ENCODE peak calls at places on chromosomes 16 and 17, in eight cellular contexts. One of them, this sample, is unnamed.
A peak's percentile ranks its signal among the peaks of the same experiment; 100 is the strongest.

GRCh38 chr16:58814348-58814801 is 80.3 kb upstream of the GOT2 start:
- DNase-seq in fibroblast of the aortic adventitia: peak; percentile 54
- DNase-seq in HepG2: peak; percentile 16
- DNase-seq in body of pancreas: peak; percentile 52
- DNase-seq in tibial artery: peak; percentile 24
- DNase-seq in HFF-Myc: peak; percentile 3
- DNase-seq in psoas muscle: no peak
- DNase-seq in HL-60: peak; percentile 10
- DNase-seq in this sample: peak; percentile 4

GRCh38 chr16:62298567-62298966 is 262.3 kb upstream of the CDH8 start:
- DNase-seq in fibroblast of the aortic adventitia: no peak
- DNase-seq in HepG2: no peak
- DNase-seq in body of pancreas: no peak
- DNase-seq in tibial artery: no peak
- DNase-seq in HFF-Myc: no peak
- DNase-seq in psoas muscle: no peak
- DNase-seq in HL-60: no peak
- DNase-seq in this sample: no peak

GRCh38 chr17:6780886-6781285 is 4.9 kb downstream of the FBXO39 start:
- DNase-seq in fibroblast of the aortic adventitia: no peak
- DNase-seq in HepG2: no peak
- DNase-seq in body of pancreas: no peak
- DNase-seq in tibial artery: no peak
- DNase-seq in HFF-Myc: no peak
- DNase-seq in psoas muscle: no peak
- DNase-seq in HL-60: no peak
- DNase-seq in this sample: no peak

GRCh38 chr16:50521246-50521900 is 26.8 kb upstream of the NKD1 start:
- DNase-seq in fibroblast of the aortic adventitia: no peak
- DNase-seq in HepG2: no peak
- DNase-seq in body of pancreas: no peak
- DNase-seq in tibial artery: no peak
- DNase-seq in HFF-Myc: no peak
- DNase-seq in psoas muscle: no peak
- DNase-seq in HL-60: no peak
- DNase-seq in this sample: no peak

GRCh38 chr17:40956401-40957254 is 10.1 kb downstream of the KRT39 start:
- DNase-seq in fibroblast of the aortic adventitia: peak; percentile 83
- DNase-seq in HepG2: peak; percentile 100
- DNase-seq in body of pancreas: no peak
- DNase-seq in tibial artery: no peak
- DNase-seq in HFF-Myc: peak; percentile 82
- DNase-seq in psoas muscle: no peak
- DNase-seq in HL-60: no peak
- DNase-seq in this sample: peak; percentile 93

GRCh38 chr16:964696-965395 is 5.9 kb downstream of the LMF1 start:
- DNase-seq in fibroblast of the aortic adventitia: no peak
- DNase-seq in HepG2: no peak
- DNase-seq in body of pancreas: no peak
- DNase-seq in tibial artery: no peak
- DNase-seq in HFF-Myc: no peak
- DNase-seq in psoas muscle: no peak
- DNase-seq in HL-60: no peak
- DNase-seq in this sample: peak; percentile 39

GRCh38 chr17:39755550-39756375 is 18.0 kb downstream of the GRB7 start:
- DNase-seq in fibroblast of the aortic adventitia: no peak
- DNase-seq in HepG2: peak; percentile 23
- DNase-seq in body of pancreas: no peak
- DNase-seq in tibial artery: no peak
- DNase-seq in HFF-Myc: no peak
- DNase-seq in psoas muscle: no peak
- DNase-seq in HL-60: no peak
- DNase-seq in this sample: no peak

GRCh38 chr16:22373662-22374310 is 633 bp downstream of the CDR2 start:
- DNase-seq in fibroblast of the aortic adventitia: peak; percentile 35
- DNase-seq in HepG2: no peak
- DNase-seq in body of pancreas: peak; percentile 66
- DNase-seq in tibial artery: peak; percentile 38
- DNase-seq in HFF-Myc: no peak
- DNase-seq in psoas muscle: peak; percentile 73
- DNase-seq in HL-60: no peak
- DNase-seq in this sample: no peak

GRCh38 chr16:29898786-29899515 is 399 bp downstream of the SEZ6L2 start:
- DNase-seq in fibroblast of the aortic adventitia: no peak
- DNase-seq in HepG2: no peak
- DNase-seq in body of pancreas: no peak
- DNase-seq in tibial artery: no peak
- DNase-seq in HFF-Myc: no peak
- DNase-seq in psoas muscle: peak; percentile 9
- DNase-seq in HL-60: no peak
- DNase-seq in this sample: no peak

GRCh38 chr17:33732116-33732515 is 439.0 kb upstream of the ASIC2 start:
- DNase-seq in fibroblast of the aortic adventitia: no peak
- DNase-seq in HepG2: peak; percentile 3
- DNase-seq in body of pancreas: no peak
- DNase-seq in tibial artery: no peak
- DNase-seq in HFF-Myc: no peak
- DNase-seq in psoas muscle: no peak
- DNase-seq in HL-60: no peak
- DNase-seq in this sample: no peak

GRCh38 chr16:49786926-49787557 is 68.9 kb downstream of the ZNF423 start:
- DNase-seq in fibroblast of the aortic adventitia: no peak
- DNase-seq in HepG2: no peak
- DNase-seq in body of pancreas: no peak
- DNase-seq in tibial artery: no peak
- DNase-seq in HFF-Myc: no peak
- DNase-seq in psoas muscle: no peak
- DNase-seq in HL-60: no peak
- DNase-seq in this sample: no peak

GRCh38 chr17:17693253-17693954 is 12.1 kb downstream of the RAI1 start:
- DNase-seq in fibroblast of the aortic adventitia: no peak
- DNase-seq in HepG2: peak; percentile 88
- DNase-seq in body of pancreas: peak; percentile 71
- DNase-seq in tibial artery: peak; percentile 54
- DNase-seq in HFF-Myc: no peak
- DNase-seq in psoas muscle: peak; percentile 75
- DNase-seq in HL-60: no peak
- DNase-seq in this sample: no peak

GRCh38 chr17:72575542-72576233 is 454.9 kb downstream of the SOX9 start:
- DNase-seq in fibroblast of the aortic adventitia: no peak
- DNase-seq in HepG2: peak; percentile 72
- DNase-seq in body of pancreas: no peak
- DNase-seq in tibial artery: no peak
- DNase-seq in HFF-Myc: no peak
- DNase-seq in psoas muscle: no peak
- DNase-seq in HL-60: no peak
- DNase-seq in this sample: no peak

GRCh38 chr16:77113835-77114234 is 77.2 kb upstream of the MON1B start:
- DNase-seq in fibroblast of the aortic adventitia: no peak
- DNase-seq in HepG2: no peak
- DNase-seq in body of pancreas: no peak
- DNase-seq in tibial artery: no peak
- DNase-seq in HFF-Myc: no peak
- DNase-seq in psoas muscle: no peak
- DNase-seq in HL-60: no peak
- DNase-seq in this sample: no peak

GRCh38 chr16:29029168-29029994 is 44.5 kb downstream of the LAT start:
- DNase-seq in fibroblast of the aortic adventitia: peak; percentile 80
- DNase-seq in HepG2: no peak
- DNase-seq in body of pancreas: no peak
- DNase-seq in tibial artery: no peak
- DNase-seq in HFF-Myc: peak; percentile 77
- DNase-seq in psoas muscle: no peak
- DNase-seq in HL-60: peak; percentile 55
- DNase-seq in this sample: peak; percentile 68

GRCh38 chr16:56206951-56207350 is 15.7 kb downstream of the GNAO1 start:
- DNase-seq in fibroblast of the aortic adventitia: no peak
- DNase-seq in HepG2: no peak
- DNase-seq in body of pancreas: no peak
- DNase-seq in tibial artery: no peak
- DNase-seq in HFF-Myc: no peak
- DNase-seq in psoas muscle: no peak
- DNase-seq in HL-60: no peak
- DNase-seq in this sample: no peak

GRCh38 chr17:77054926-77055325 is 85.8 kb upstream of the SEC14L1 start:
- DNase-seq in fibroblast of the aortic adventitia: no peak
- DNase-seq in HepG2: no peak
- DNase-seq in body of pancreas: no peak
- DNase-seq in tibial artery: no peak
- DNase-seq in HFF-Myc: no peak
- DNase-seq in psoas muscle: no peak
- DNase-seq in HL-60: no peak
- DNase-seq in this sample: no peak

DNA sequence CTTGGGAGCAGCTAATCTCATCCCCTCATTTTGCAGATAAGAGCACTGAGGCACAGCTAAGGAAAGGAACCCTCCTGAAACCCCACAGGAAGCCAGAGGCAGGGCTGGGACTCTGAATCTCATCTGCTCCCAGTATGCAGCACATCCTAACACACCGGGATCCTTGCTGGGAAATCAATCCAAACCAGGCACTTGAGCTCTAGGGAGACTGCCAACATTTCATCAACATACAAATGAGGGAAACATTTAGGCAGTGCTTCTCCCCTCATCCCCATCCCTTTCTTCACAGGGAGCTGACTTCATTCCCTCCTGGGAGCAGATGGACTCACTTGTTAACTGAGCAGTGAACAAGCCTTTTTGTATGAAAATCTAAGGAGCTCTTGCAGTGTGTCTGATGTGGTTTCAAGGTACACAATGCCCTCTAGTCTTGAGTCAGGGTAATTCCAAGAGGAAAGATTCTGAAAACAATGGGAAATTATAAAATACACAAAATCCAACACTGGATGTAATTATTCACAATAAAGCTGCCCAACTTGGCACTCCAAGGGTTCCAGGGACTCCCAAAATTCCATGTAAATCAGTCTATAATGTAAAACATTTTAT is 96.3 kb downstream of the TMEM114 start:
- DNase-seq in fibroblast of the aortic adventitia: no peak
- DNase-seq in HepG2: no peak
- DNase-seq in body of pancreas: no peak
- DNase-seq in tibial artery: no peak
- DNase-seq in HFF-Myc: no peak
- DNase-seq in psoas muscle: no peak
- DNase-seq in HL-60: no peak
- DNase-seq in this sample: no peak
- TF ChIP-seq CTCF in fibroblast of the aortic adventitia: no peak
- TF ChIP-seq CTCF in HepG2: peak; percentile 22
- TF ChIP-seq CTCF in body of pancreas: peak; percentile 41
- TF ChIP-seq CTCF in tibial artery: no peak
- TF ChIP-seq CTCF in HFF-Myc: no peak
- TF ChIP-seq CTCF in psoas muscle: no peak
- TF ChIP-seq CTCF in HL-60: no peak
- TF ChIP-seq CTCF in this sample: no peak

GRCh38 chr17:44628234-44629188 is 27.8 kb upstream of the MEIOC start:
- DNase-seq in fibroblast of the aortic adventitia: no peak
- DNase-seq in HepG2: peak; percentile 29
- DNase-seq in body of pancreas: peak; percentile 35
- DNase-seq in tibial artery: no peak
- DNase-seq in HFF-Myc: no peak
- DNase-seq in psoas muscle: peak; percentile 54
- DNase-seq in HL-60: no peak
- DNase-seq in this sample: no peak
- H3K4me3 ChIP-seq in fibroblast of the aortic adventitia: no peak overlapping the region
- H3K4me3 ChIP-seq in HepG2: peak overlapping the region; percentile 61
- H3K4me3 ChIP-seq in body of pancreas: no peak overlapping the region
- H3K4me3 ChIP-seq in tibial artery: no peak overlapping the region
- H3K4me3 ChIP-seq in HFF-Myc: no peak overlapping the region
- H3K4me3 ChIP-seq in psoas muscle: peak overlapping the region; percentile 49
- H3K4me3 ChIP-seq in HL-60: no peak overlapping the region
- H3K4me3 ChIP-seq in this sample: no peak overlapping the region

DNA sequence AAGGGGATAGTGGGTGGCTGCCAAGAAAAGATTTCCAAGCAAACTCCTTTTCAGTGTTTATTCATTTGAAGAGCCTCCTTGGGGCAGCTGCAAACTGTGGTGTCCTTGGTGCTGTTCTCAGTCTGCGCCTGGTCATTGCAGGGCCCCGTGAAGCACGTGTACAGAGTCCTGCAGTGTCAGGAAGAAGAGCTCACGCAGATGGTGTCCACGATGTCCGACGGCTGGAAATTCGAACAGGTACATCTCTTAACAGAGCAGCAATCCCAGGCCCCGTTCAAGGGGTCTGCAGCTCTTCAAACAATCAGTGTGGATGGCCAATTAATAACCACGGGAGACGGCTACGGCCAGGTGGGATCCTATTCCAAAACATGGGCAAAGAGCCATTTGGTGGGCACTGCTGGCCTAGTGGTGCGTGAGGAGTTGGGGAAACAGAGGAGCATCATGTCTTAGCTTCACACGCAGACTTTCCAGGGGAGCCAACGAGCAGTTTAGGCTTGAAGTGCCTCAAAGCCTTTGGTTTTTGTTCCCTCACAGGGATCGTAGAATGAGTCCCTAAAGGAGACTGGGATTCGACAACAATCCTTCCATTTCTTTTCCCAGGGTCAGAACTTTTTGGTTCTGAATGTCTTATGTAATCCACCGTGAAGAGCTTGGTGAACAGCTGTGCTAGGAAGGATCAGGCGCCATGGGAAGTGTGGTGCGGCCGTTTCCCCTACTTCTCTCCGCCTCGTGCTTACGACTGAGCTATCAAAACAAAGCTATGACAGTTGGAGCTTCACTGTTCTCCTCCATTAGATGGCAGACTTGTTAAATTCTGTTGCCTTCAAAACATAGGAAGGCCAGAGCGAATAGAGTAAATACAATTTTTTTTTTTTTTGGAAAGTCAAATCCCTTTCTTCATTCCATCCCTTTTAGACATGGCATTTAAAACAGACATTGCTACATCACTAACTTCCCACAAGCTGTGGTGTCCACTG is 12.6 kb downstream of the KCTD2 start:
- DNase-seq in fibroblast of the aortic adventitia: peak; percentile 75
- DNase-seq in HepG2: peak; percentile 45
- DNase-seq in body of pancreas: no peak
- DNase-seq in tibial artery: peak; percentile 39
- DNase-seq in HFF-Myc: no peak
- DNase-seq in psoas muscle: no peak
- DNase-seq in HL-60: no peak
- DNase-seq in this sample: peak; percentile 65
- TF ChIP-seq CTCF in fibroblast of the aortic adventitia: peak; percentile 56
- TF ChIP-seq CTCF in HepG2: peak; percentile 73
- TF ChIP-seq CTCF in body of pancreas: peak; percentile 24
- TF ChIP-seq CTCF in tibial artery: peak; percentile 30
- TF ChIP-seq CTCF in HFF-Myc: peak; percentile 33
- TF ChIP-seq CTCF in psoas muscle: peak; percentile 45
- TF ChIP-seq CTCF in HL-60: no peak
- TF ChIP-seq CTCF in this sample: peak; percentile 60

DNA sequence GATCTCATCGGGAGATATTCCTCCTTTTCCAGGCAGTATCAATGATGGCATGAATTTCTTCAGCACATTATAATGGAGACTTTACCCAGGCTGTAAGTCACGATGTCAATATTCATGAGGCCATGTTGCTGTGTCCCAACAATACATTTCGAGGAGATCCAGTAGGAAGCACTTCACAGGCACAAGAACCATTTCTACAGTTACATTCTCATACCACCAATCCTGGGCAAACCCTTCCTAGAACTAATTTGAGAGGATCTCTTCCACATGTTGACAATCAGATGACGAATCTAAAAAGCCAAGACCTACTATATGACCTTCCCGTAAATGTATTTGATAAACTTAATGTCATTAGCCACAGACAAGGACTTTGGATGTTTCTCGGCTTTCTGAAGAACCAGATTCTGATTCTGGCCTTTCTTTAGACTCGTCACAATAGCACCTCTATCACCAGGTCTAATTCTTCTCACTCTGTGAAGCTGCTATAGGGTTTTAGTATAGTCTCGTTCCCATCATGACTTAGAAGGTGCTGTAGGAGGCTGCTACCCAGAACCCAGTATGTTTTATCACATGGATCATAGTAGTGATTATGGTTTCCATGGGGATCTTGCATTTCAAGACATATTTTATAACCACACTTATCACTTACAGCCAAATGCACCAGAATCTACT is 40.2 kb downstream of the C16orf87 start:
- DNase-seq in fibroblast of the aortic adventitia: no peak
- DNase-seq in HepG2: peak; percentile 9
- DNase-seq in body of pancreas: no peak
- DNase-seq in tibial artery: no peak
- DNase-seq in HFF-Myc: no peak
- DNase-seq in psoas muscle: no peak
- DNase-seq in HL-60: no peak
- DNase-seq in this sample: no peak
- H3K4me3 ChIP-seq in fibroblast of the aortic adventitia: no peak overlapping the region
- H3K4me3 ChIP-seq in HepG2: peak overlapping the region; percentile 90
- H3K4me3 ChIP-seq in body of pancreas: no peak overlapping the region
- H3K4me3 ChIP-seq in tibial artery: peak overlapping the region; percentile 59
- H3K4me3 ChIP-seq in HFF-Myc: peak overlapping the region; percentile 59
- H3K4me3 ChIP-seq in psoas muscle: peak overlapping the region; percentile 76
- H3K4me3 ChIP-seq in HL-60: peak overlapping the region; percentile 79
- H3K4me3 ChIP-seq in this sample: peak overlapping the region; percentile 78